ENCODE peak calls at places on chromosomes 2 and 18, in five cellular contexts. X is lung, U is upper lobe of left lung, Q is left ventricle myocardium inferior, Y is neural progenitor cell. J is an unnamed sample. For H3K4me1, the result is how much of the 10 kb centered on the place peaks cover.

GRCh38 chr2:62014102-62014501 is 108.6 kb downstream of the COMMD1 start:
- DNase-seq in X (no peak), U (peak), Q (peak), Y (peak), J (peak)

GRCh38 chr2:234446404-234447076 is 50.3 kb downstream of the ARL4C start:
- DNase-seq in X (peak), U (peak), Q (peak), Y (no peak), J (peak)

GRCh38 chr2:28185881-28186280 is 206.8 kb upstream of the FOSL2 start:
- DNase-seq in X (no peak), U (no peak), Q (no peak), Y (no peak), J (no peak)

GRCh38 chr2:201704536-201704935 is 6.1 kb upstream of the MPP4 start:
- DNase-seq in X (no peak), U (no peak), Q (no peak), Y (no peak), J (no peak)

GRCh38 chr2:236749346-236749745 is 179.7 kb downstream of the ACKR3 start:
- DNase-seq in X (no peak), U (no peak), Q (no peak), Y (no peak), J (no peak)

GRCh38 chr2:65377556-65378307 is 54.7 kb downstream of the SPRED2 start:
- DNase-seq in X (no peak), U (peak), Q (no peak), Y (no peak), J (no peak)

GRCh38 chr2:224381913-224382647 is 19.8 kb downstream of the FAM124B start:
- DNase-seq in X (no peak), U (no peak), Q (no peak), Y (no peak), J (no peak)

GRCh38 chr18:55420665-55420964 is 167.4 kb downstream of the TCF4 start:
- DNase-seq in X (no peak), U (no peak), Q (no peak), Y (no peak), J (no peak)

GRCh38 chr2:186887107-186888090 is 38.4 kb upstream of the ZSWIM2 start:
- DNase-seq in X (no peak), U (peak), Q (peak), Y (peak), J (no peak)

GRCh38 chr18:45686892-45687611 is 36.9 kb upstream of the SLC14A1 start:
- DNase-seq in X (peak), U (peak), Q (no peak), Y (no peak), J (no peak)

GRCh38 chr2:230930928-230931555 is 6.0 kb upstream of the GPR55 start:
- DNase-seq in X (no peak), U (no peak), Q (no peak), Y (no peak), J (no peak)

GRCh38 chr2:40332096-40332826 is 119.6 kb downstream of the SLC8A1 start:
- DNase-seq in X (no peak), U (no peak), Q (no peak), Y (no peak), J (no peak)

GRCh38 chr2:43073373-43073772 is 153.0 kb downstream of the ZFP36L2 start:
- DNase-seq in X (peak), U (no peak), Q (peak), Y (no peak), J (no peak)

GRCh38 chr2:130288467-130289403 is 54.0 kb upstream of the IMP4 start:
- DNase-seq in X (no peak), U (no peak), Q (no peak), Y (peak), J (no peak)

GRCh38 chr2:208827109-208827508 is 420.5 kb downstream of the PTH2R start:
- DNase-seq in X (no peak), U (no peak), Q (no peak), Y (no peak), J (no peak)

GRCh38 chr18:67417864-67418523 is 98.5 kb downstream of the DSEL start:
- DNase-seq in X (no peak), U (no peak), Q (no peak), Y (no peak), J (no peak)

GRCh38 chr2:42057159-42057901 is 9.5 kb downstream of the PKDCC start:
- DNase-seq in X (no peak), U (no peak), Q (no peak), Y (no peak), J (no peak)

GRCh38 chr2:98761267-98761781 is 30.4 kb upstream of the MGAT4A start:
- DNase-seq in X (no peak), U (no peak), Q (no peak), Y (no peak), J (no peak)

GRCh38 chr18:70046796-70047195 is 99.1 kb upstream of the CD226 start:
- DNase-seq in X (no peak), U (no peak), Q (no peak), Y (no peak), J (no peak)

GRCh38 chr18:48376406-48376805 is 32.8 kb downstream of the ZBTB7C start:
- DNase-seq in X (no peak), U (no peak), Q (no peak), Y (peak), J (no peak)

GRCh38 chr18:48003426-48004349 is 73.2 kb upstream of the SMAD2 start:
- DNase-seq in X (no peak), U (peak), Q (peak), Y (no peak), J (no peak)

GRCh38 chr2:134852518-134852917 is 14.1 kb downstream of the ACMSD start:
- DNase-seq in X (no peak), U (no peak), Q (no peak), Y (peak), J (no peak)

GRCh38 chr2:150376627-150377335 is 110.7 kb downstream of the RND3 start:
- DNase-seq in X (no peak), U (no peak), Q (no peak), Y (peak), J (no peak)

GRCh38 chr2:51681854-51682253 is 649.9 kb upstream of the NRXN1 start:
- DNase-seq in X (no peak), U (no peak), Q (no peak), Y (no peak), J (no peak)

GRCh38 chr2:218360453-218360852 is 3.8 kb downstream of the CATIP start:
- DNase-seq in X (no peak), U (peak), Q (no peak), Y (no peak), J (no peak)

GRCh38 chr2:227324671-227325055 is 388 bp upstream of the MFF start:
- DNase-seq in X (no peak), U (no peak), Q (no peak), Y (peak), J (no peak)

GRCh38 chr2:25700221-25700660 is 26.9 kb upstream of the DTNB start:
- DNase-seq in X (no peak), U (no peak), Q (no peak), Y (peak), J (no peak)

GRCh38 chr2:25697559-25698341 is 24.4 kb upstream of the DTNB start:
- DNase-seq in X (no peak), U (no peak), Q (no peak), Y (peak), J (no peak)

GRCh38 chr2:25699206-25699605 is 25.8 kb upstream of the DTNB start:
- DNase-seq in X (no peak), U (no peak), Q (no peak), Y (no peak), J (no peak)

GRCh38 chr2:25701801-25702200 is 28.4 kb upstream of the DTNB start:
- DNase-seq in X (no peak), U (no peak), Q (no peak), Y (no peak), J (no peak)

DNA sequence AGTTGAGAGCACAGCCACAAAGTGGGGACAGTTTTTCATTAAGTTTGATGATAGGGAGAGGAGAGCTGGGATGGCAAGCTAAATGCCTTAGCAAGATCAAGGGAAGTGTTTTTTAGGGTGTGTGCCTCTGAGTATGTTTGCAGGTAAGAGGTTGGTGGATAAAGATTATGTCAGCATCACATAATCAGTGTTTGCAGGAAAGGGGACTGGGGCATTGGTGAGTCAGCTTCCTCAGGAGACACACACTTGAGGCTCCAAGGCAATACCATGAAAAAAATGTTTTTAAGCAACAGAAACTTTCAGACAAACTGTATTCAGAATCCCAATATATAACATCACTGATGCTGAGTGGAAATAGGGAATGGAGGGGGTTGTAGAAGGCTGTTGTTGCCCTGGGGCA is 25.4 kb upstream of the DTNB start:
- DNase-seq in X (no peak), U (no peak), Q (no peak), Y (no peak), J (no peak)
- TF ChIP-seq CTCF in X (no peak), U (no peak), Q (no peak), Y (no peak), J (no peak)

GRCh38 chr2:10933700-10934225 is 22.0 kb downstream of the KCNF1 start:
- DNase-seq in X (no peak), U (no peak), Q (no peak), Y (no peak), J (no peak)

GRCh38 chr2:10930731-10931516 is 19.2 kb downstream of the KCNF1 start:
- DNase-seq in X (no peak), U (no peak), Q (no peak), Y (no peak), J (no peak)

GRCh38 chr2:10934308-10934978 is 22.7 kb downstream of the KCNF1 start:
- DNase-seq in X (no peak), U (no peak), Q (no peak), Y (no peak), J (no peak)

GRCh38 chr2:10932345-10933151 is 20.8 kb downstream of the KCNF1 start:
- DNase-seq in X (no peak), U (no peak), Q (no peak), Y (no peak), J (no peak)

DNA sequence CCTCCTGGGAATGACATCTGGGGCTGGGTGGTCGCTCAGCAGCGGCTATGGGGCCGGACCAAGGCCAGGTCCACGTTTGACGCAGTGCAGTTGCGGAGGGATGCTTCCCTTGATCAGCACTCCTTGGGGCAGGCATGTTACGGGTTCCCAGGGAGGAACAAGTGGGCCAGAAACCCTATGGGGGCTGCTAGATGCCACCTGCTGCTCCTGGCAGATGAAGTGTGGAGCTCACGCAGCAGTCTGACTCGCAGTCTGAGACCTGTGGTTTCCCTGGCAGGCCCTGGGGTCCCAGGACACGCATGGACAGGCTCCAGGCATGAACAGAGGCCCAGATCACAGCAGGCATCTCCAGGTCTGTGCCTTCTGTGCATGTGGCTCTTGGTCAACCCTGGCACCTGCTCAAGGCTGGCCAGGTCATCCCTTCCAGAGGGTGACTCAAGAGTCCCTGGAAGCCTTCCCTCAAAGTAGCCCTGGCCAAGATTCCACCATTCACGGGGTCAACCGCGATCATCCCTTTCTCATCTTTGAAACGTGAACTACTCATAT is 20.0 kb downstream of the KCNF1 start:
- DNase-seq in X (no peak), U (no peak), Q (no peak), Y (no peak), J (no peak)
- H3K4me1 ChIP-seq in X (under half), U (under half), Q (under half), Y (under half), J (under half)

DNA sequence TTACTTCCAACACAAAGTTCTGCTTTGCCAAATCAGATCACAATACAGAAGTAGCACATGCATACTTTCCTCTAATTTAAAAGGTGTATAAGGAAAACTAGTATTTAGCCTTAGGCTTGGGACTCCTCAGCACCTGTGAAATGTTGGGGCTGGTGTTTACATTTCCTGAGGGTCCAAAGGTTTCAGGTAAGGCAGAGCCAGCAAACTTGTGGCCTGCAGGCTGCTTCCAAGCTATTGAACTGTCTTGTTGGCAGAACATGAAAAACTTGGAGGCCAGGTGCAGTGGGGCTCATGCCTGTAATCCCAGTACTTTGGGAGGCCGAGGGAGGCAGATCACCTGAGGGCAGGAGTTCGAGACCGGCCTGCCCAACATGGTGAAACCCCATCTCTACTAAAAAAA is 26.5 kb upstream of the GPR39 start:
- DNase-seq in X (no peak), U (no peak), Q (no peak), Y (no peak), J (no peak)
- H3K27ac ChIP-seq in X (no peak), U (no peak), Q (no peak), Y (no peak), J (no peak)

GRCh38 chr2:106165064-106165463 is 29.0 kb downstream of the UXS1 start:
- DNase-seq in X (no peak), U (no peak), Q (no peak), Y (peak), J (no peak)
- TF ChIP-seq CTCF in X (no peak), U (no peak), Q (no peak), Y (peak), J (no peak)

GRCh38 chr2:20609995-20610357 is 40.9 kb downstream of the HS1BP3 start:
- DNase-seq in X (no peak), U (no peak), Q (no peak), Y (no peak), J (no peak)
- H3K4me1 ChIP-seq in X (under half), U (half or more), Q (half or more), Y (under half), J (under half)

GRCh38 chr2:240585101-240585500 is 1.4 kb upstream of the CAPN10 start:
- DNase-seq in X (no peak), U (no peak), Q (peak), Y (no peak), J (no peak)
- H3K27ac ChIP-seq in X (peak), U (peak), Q (no peak), Y (no peak), J (no peak)

DNA sequence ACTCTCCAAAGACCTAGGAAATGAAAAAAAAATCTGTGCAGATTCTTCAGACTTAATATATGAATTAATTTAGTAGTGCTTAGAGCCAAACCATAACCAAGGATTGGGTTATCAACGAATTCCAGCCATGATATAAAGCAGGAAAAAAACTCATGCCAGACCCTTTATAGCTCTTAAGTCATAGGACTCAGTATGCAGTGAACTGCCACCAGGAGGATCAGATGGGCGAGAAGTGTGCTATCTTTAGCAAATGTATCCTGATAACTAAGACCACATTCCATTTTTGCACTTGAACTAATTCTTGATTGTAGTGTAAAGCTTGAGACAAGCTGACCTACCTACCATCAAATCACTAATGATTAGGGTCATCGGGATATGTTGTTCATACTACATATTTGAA is 178.1 kb downstream of the IKZF2 start:
- DNase-seq in X (no peak), U (no peak), Q (no peak), Y (no peak), J (no peak)
- TF ChIP-seq CTCF in X (no peak), U (no peak), Q (no peak), Y (no peak), J (no peak)

DNA sequence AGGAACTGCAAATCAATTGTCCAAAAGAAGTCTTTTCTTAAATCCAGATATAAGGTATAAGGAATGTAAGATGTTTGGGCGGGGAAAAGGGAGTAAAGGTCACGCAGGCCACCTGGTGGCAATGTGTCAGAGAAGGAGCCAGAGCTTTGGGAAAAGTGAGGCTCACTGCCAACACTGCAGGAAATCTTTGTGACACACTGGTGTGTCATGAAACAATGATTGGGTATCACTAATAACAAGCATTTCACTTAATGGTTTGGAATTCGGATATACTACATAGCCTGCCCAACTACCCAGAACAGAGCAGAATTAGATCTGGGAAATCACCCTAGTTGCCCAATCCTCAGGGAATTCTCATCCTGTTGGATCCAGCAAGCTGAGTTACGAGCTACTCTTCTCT is 61.0 kb downstream of the RBMS1 start:
- DNase-seq in X (no peak), U (no peak), Q (no peak), Y (peak), J (no peak)
- H3K4me1 ChIP-seq in X (under half), U (under half), Q (half or more), Y (under half), J (under half)

J was measured in ascending aorta.